ENCODE peak calls at places on chromosomes 4 and X, in six cellular contexts. One of them, this sample, is unnamed.

GRCh38 chr4:145178740-145179139 is 1.6 kb downstream of the OTUD4 start:
- DNase-seq in activated CD4-positive, alpha-beta T cell treated with anti-CD3 and anti-CD28 coated beads, Interleukin-2, amount 10 ng/mL, durations not matched to agents 7 days and 5 days: peak; percentile 24
- DNase-seq in left cardiac atrium: no peak
- DNase-seq in anterior cingulate cortex: no peak
- DNase-seq in CD8-positive, alpha-beta memory T cell: no peak
- DNase-seq in hypothalamus: no peak
- DNase-seq in this sample: no peak

GRCh38 chrX:67892391-67892790 is 348.6 kb downstream of the AR start:
- DNase-seq in activated CD4-positive, alpha-beta T cell treated with anti-CD3 and anti-CD28 coated beads, Interleukin-2, amount 10 ng/mL, durations not matched to agents 7 days and 5 days: no peak
- DNase-seq in left cardiac atrium: no peak
- DNase-seq in anterior cingulate cortex: no peak
- DNase-seq in CD8-positive, alpha-beta memory T cell: no peak
- DNase-seq in hypothalamus: no peak
- DNase-seq in this sample: no peak

GRCh38 chr4:80422727-80423404 is 87.3 kb downstream of the CFAP299 start:
- DNase-seq in activated CD4-positive, alpha-beta T cell treated with anti-CD3 and anti-CD28 coated beads, Interleukin-2, amount 10 ng/mL, durations not matched to agents 7 days and 5 days: peak; percentile 38
- DNase-seq in left cardiac atrium: no peak
- DNase-seq in anterior cingulate cortex: no peak
- DNase-seq in CD8-positive, alpha-beta memory T cell: no peak
- DNase-seq in hypothalamus: no peak
- DNase-seq in this sample: no peak

GRCh38 chr4:150308824-150309472 is 230.7 kb downstream of the DCLK2 start:
- DNase-seq in activated CD4-positive, alpha-beta T cell treated with anti-CD3 and anti-CD28 coated beads, Interleukin-2, amount 10 ng/mL, durations not matched to agents 7 days and 5 days: no peak
- DNase-seq in left cardiac atrium: no peak
- DNase-seq in anterior cingulate cortex: no peak
- DNase-seq in CD8-positive, alpha-beta memory T cell: no peak
- DNase-seq in hypothalamus: no peak
- DNase-seq in this sample: peak; percentile 83

GRCh38 chrX:78712381-78712780 is 35.1 kb upstream of the LPAR4 start:
- DNase-seq in activated CD4-positive, alpha-beta T cell treated with anti-CD3 and anti-CD28 coated beads, Interleukin-2, amount 10 ng/mL, durations not matched to agents 7 days and 5 days: no peak
- DNase-seq in left cardiac atrium: no peak
- DNase-seq in anterior cingulate cortex: no peak
- DNase-seq in CD8-positive, alpha-beta memory T cell: no peak
- DNase-seq in hypothalamus: no peak
- DNase-seq in this sample: no peak

GRCh38 chr4:185322805-185323204 is 72.9 kb downstream of the LRP2BP start:
- DNase-seq in activated CD4-positive, alpha-beta T cell treated with anti-CD3 and anti-CD28 coated beads, Interleukin-2, amount 10 ng/mL, durations not matched to agents 7 days and 5 days: no peak
- DNase-seq in left cardiac atrium: no peak
- DNase-seq in anterior cingulate cortex: no peak
- DNase-seq in CD8-positive, alpha-beta memory T cell: no peak
- DNase-seq in hypothalamus: no peak
- DNase-seq in this sample: no peak

GRCh38 chr4:76989391-76990061 is 40.0 kb downstream of the SEPTIN11 start:
- DNase-seq in activated CD4-positive, alpha-beta T cell treated with anti-CD3 and anti-CD28 coated beads, Interleukin-2, amount 10 ng/mL, durations not matched to agents 7 days and 5 days: peak; percentile 69
- DNase-seq in left cardiac atrium: no peak
- DNase-seq in anterior cingulate cortex: no peak
- DNase-seq in CD8-positive, alpha-beta memory T cell: peak; percentile 58
- DNase-seq in hypothalamus: no peak
- DNase-seq in this sample: no peak

GRCh38 chr4:168674869-168675268 is 178.0 kb downstream of the PALLD start:
- DNase-seq in activated CD4-positive, alpha-beta T cell treated with anti-CD3 and anti-CD28 coated beads, Interleukin-2, amount 10 ng/mL, durations not matched to agents 7 days and 5 days: no peak
- DNase-seq in left cardiac atrium: no peak
- DNase-seq in anterior cingulate cortex: no peak
- DNase-seq in CD8-positive, alpha-beta memory T cell: no peak
- DNase-seq in hypothalamus: no peak
- DNase-seq in this sample: no peak

GRCh38 chrX:149259241-149259640 is 245.9 kb downstream of the IDS start:
- DNase-seq in activated CD4-positive, alpha-beta T cell treated with anti-CD3 and anti-CD28 coated beads, Interleukin-2, amount 10 ng/mL, durations not matched to agents 7 days and 5 days: no peak
- DNase-seq in left cardiac atrium: no peak
- DNase-seq in anterior cingulate cortex: no peak
- DNase-seq in CD8-positive, alpha-beta memory T cell: no peak
- DNase-seq in hypothalamus: no peak
- DNase-seq in this sample: peak; percentile 48

GRCh38 chr4:119585771-119586170 is 42.8 kb downstream of the PDE5A start:
- DNase-seq in activated CD4-positive, alpha-beta T cell treated with anti-CD3 and anti-CD28 coated beads, Interleukin-2, amount 10 ng/mL, durations not matched to agents 7 days and 5 days: no peak
- DNase-seq in left cardiac atrium: no peak
- DNase-seq in anterior cingulate cortex: no peak
- DNase-seq in CD8-positive, alpha-beta memory T cell: no peak
- DNase-seq in hypothalamus: no peak
- DNase-seq in this sample: no peak

GRCh38 chr4:152590179-152591031 is 54.5 kb upstream of the FBXW7 start:
- DNase-seq in activated CD4-positive, alpha-beta T cell treated with anti-CD3 and anti-CD28 coated beads, Interleukin-2, amount 10 ng/mL, durations not matched to agents 7 days and 5 days: no peak
- DNase-seq in left cardiac atrium: no peak
- DNase-seq in anterior cingulate cortex: peak; percentile 11
- DNase-seq in CD8-positive, alpha-beta memory T cell: no peak
- DNase-seq in hypothalamus: no peak
- DNase-seq in this sample: peak; percentile 96